ENCODE peak calls at places on chromosomes 6 and 20, in ten cellular contexts. E is spleen; O is GM19239; U is NCI-H774; L is sciatic nerve; J is AG08396; X is HTR-8/SVneo; K is stimulated activated effector memory CD8-positive, alpha-beta T cell treated with anti-CD3 and anti-CD28 coated beads, Interleukin-12 subunit alpha, Interleukin-12 subunit beta, amount 100 ng/mL, for 72 hours; F is LoVo; Q is NCI-H1694. R is an unnamed sample.

GRCh38 chr6:136073216-136073615 is 176.9 kb downstream of the MTFR2 start:
- DNase-seq in E (no peak), O (no peak), U (no peak), L (no peak), J (no peak), X (no peak), K (no peak), F (no peak), Q (no peak), R (no peak)

GRCh38 chr6:112117554-112117953 is 30.2 kb downstream of the FAM229B start:
- DNase-seq in E (no peak), O (no peak), U (no peak), L (no peak), J (peak; percentile 14), X (peak; percentile 22), K (no peak), F (peak; percentile 2), Q (no peak), R (no peak)

GRCh38 chr6:90126178-90126577 is 170.5 kb downstream of the BACH2 start:
- DNase-seq in E (no peak), O (no peak), U (no peak), L (no peak), J (no peak), X (no peak), K (no peak), F (no peak), Q (no peak), R (no peak)

GRCh38 chr6:156557269-156557885 is 219.8 kb upstream of the ARID1B start:
- DNase-seq in E (peak; percentile 63), O (no peak), U (peak; percentile 99), L (no peak), J (peak; percentile 31), X (no peak), K (no peak), F (peak; percentile 29), Q (peak; percentile 20), R (no peak)

GRCh38 chr6:34791164-34791841 is 580 bp upstream of the BLTP3A start:
- DNase-seq in E (peak; percentile 84), O (peak; percentile 63), U (peak; percentile 60), L (peak; percentile 74), J (peak; percentile 41), X (peak; percentile 57), K (no peak), F (peak; percentile 52), Q (no peak), R (no peak)

GRCh38 chr6:123838612-123839279 is 35.1 kb downstream of the NKAIN2 start:
- DNase-seq in E (no peak), O (no peak), U (no peak), L (no peak), J (no peak), X (no peak), K (no peak), F (no peak), Q (no peak), R (no peak)

GRCh38 chr6:105116150-105116549 is 63.7 kb downstream of the POPDC3 start:
- DNase-seq in E (no peak), O (no peak), U (no peak), L (no peak), J (no peak), X (no peak), K (no peak), F (no peak), Q (no peak), R (no peak)

GRCh38 chr20:51889466-51889865 is 87.1 kb upstream of the SALL4 start:
- DNase-seq in E (no peak), O (no peak), U (no peak), L (no peak), J (no peak), X (no peak), K (no peak), F (no peak), Q (no peak), R (no peak)

GRCh38 chr6:144768676-144769599 is 483.8 kb downstream of the UTRN start:
- DNase-seq in E (no peak), O (no peak), U (peak; percentile 98), L (no peak), J (no peak), X (no peak), K (no peak), F (no peak), Q (peak; percentile 5), R (no peak)

GRCh38 chr6:133983099-133983939 is 30.3 kb downstream of the TBPL1 start:
- DNase-seq in E (no peak), O (no peak), U (no peak), L (no peak), J (no peak), X (peak; percentile 47), K (no peak), F (no peak), Q (no peak), R (no peak)

GRCh38 chr6:105806486-105806920 is 279.6 kb upstream of the PRDM1 start:
- DNase-seq in E (no peak), O (no peak), U (no peak), L (no peak), J (no peak), X (no peak), K (no peak), F (no peak), Q (no peak), R (no peak)

GRCh38 chr20:46709459-46710148 is at the start of gene SLC2A10:
- DNase-seq in E (no peak), O (no peak), U (no peak), L (peak; percentile 85), J (peak; percentile 89), X (peak; percentile 87), K (no peak), F (no peak), Q (no peak), R (no peak)

R was measured in HS-27A.